ENCODE peak calls at places on chromosomes 5 and 9, in ten cellular contexts. D is AG04450; B is HepG2; S is CD8-positive, alpha-beta T cell; Y is heart left ventricle; J is astrocyte of the cerebellum; G is GM06990; K is left lung; P is IMR-90; N is mucosa of descending colon. U is an unnamed sample.

GRCh38 chr5:179486596-179487051 is 63.7 kb upstream of the RUFY1 start:
- DNase-seq in K (peak), D (peak), G (no peak), S (no peak), N (no peak), Y (no peak), P (peak), B (no peak), J (no peak), U (peak)

GRCh38 chr5:115068239-115069086 is 101.2 kb downstream of the TRIM36 start:
- DNase-seq in K (no peak), G (peak), Y (no peak), N (no peak), S (no peak), D (no peak), P (peak), B (peak), J (no peak), U (peak)

GRCh38 chr9:8799231-8800014 is 999.8 kb upstream of the DMAC1 start:
- DNase-seq in Y (no peak), G (no peak), D (no peak), B (no peak), N (no peak), P (no peak), J (no peak), K (no peak), S (no peak), U (no peak)

GRCh38 chr9:111731916-111732315 is 62.8 kb downstream of the SHOC1 start:
- DNase-seq in P (peak), B (no peak), G (no peak), J (peak), D (no peak), K (no peak), Y (no peak), N (no peak), S (no peak), U (peak)

GRCh38 chr9:121645853-121646807 is 5.3 kb upstream of the DAB2IP start:
- DNase-seq in P (no peak), N (no peak), B (no peak), Y (peak), G (no peak), J (no peak), D (no peak), S (no peak), K (peak), U (no peak)

GRCh38 chr5:35087971-35088370 is 40.2 kb upstream of the AGXT2 start:
- DNase-seq in S (no peak), P (peak), Y (no peak), K (no peak), G (no peak), J (peak), N (no peak), D (no peak), B (no peak), U (peak)

GRCh38 chr5:16378762-16379161 is 86.8 kb downstream of the ZNF622 start:
- DNase-seq in G (no peak), K (no peak), D (no peak), J (no peak), P (no peak), Y (peak), B (no peak), N (no peak), S (no peak), U (no peak)

GRCh38 chr9:119986205-119986604 is 593.8 kb downstream of the CDK5RAP2 start:
- DNase-seq in G (no peak), B (no peak), D (no peak), S (no peak), K (no peak), N (no peak), P (no peak), J (no peak), Y (no peak), U (no peak)

GRCh38 chr5:91293131-91293530 is 90.0 kb downstream of the ARRDC3 start:
- DNase-seq in N (no peak), D (no peak), S (no peak), J (peak), Y (no peak), B (no peak), G (no peak), K (no peak), P (peak), U (peak)

GRCh38 chr5:61767231-61768080 is 435.4 kb downstream of the ZSWIM6 start:
- DNase-seq in S (no peak), G (no peak), K (no peak), P (no peak), B (no peak), Y (no peak), J (no peak), D (no peak), N (no peak), U (no peak)

GRCh38 chr5:20331826-20332225 is 343.8 kb upstream of the CDH18 start:
- DNase-seq in D (no peak), Y (no peak), G (no peak), S (no peak), N (no peak), P (no peak), K (no peak), B (no peak), J (no peak), U (no peak)

GRCh38 chr5:98321356-98321755 is 452.1 kb upstream of the RGMB start:
- DNase-seq in D (no peak), G (no peak), S (no peak), K (no peak), J (no peak), N (no peak), Y (no peak), P (no peak), B (no peak), U (no peak)

GRCh38 chr9:98993570-98993945 is 49.9 kb downstream of the COL15A1 start:
- DNase-seq in G (peak), B (no peak), J (no peak), S (no peak), D (no peak), K (no peak), P (no peak), N (peak), Y (peak), U (no peak)

GRCh38 chr9:134264169-134264568 is 62.1 kb upstream of the RXRA start:
- DNase-seq in J (no peak), N (no peak), K (peak), P (no peak), B (no peak), G (no peak), S (no peak), D (no peak), Y (no peak), U (no peak)

GRCh38 chr9:36486933-36487481 is 85.7 kb upstream of the MELK start:
- DNase-seq in D (no peak), Y (peak), B (peak), G (peak), P (no peak), S (peak), J (no peak), N (peak), K (peak), U (no peak)

GRCh38 chr5:39948867-39949468 is 524.2 kb upstream of the DAB2 start:
- DNase-seq in P (peak), S (peak), J (peak), G (peak), N (peak), B (peak), Y (peak), K (no peak), D (peak), U (peak)
- TF ChIP-seq CTCF in P (peak), S (peak), J (peak), G (peak), N (no peak), B (peak), Y (peak), K (peak), D (peak), U (peak)

GRCh38 chr5:149273237-149273636 is 1.6 kb downstream of the AFAP1L1 start:
- DNase-seq in G (no peak), J (no peak), N (no peak), D (no peak), K (no peak), P (no peak), B (no peak), S (no peak), Y (no peak), U (no peak)

GRCh38 chr5:149274964-149275363 is 3.3 kb downstream of the AFAP1L1 start:
- DNase-seq in K (no peak), Y (no peak), S (no peak), N (no peak), G (no peak), P (peak), J (no peak), B (no peak), D (no peak), U (no peak)

GRCh38 chr5:149271195-149271716 is 403 bp upstream of the AFAP1L1 start:
- DNase-seq in B (peak), J (no peak), S (no peak), K (peak), P (no peak), G (no peak), N (no peak), D (no peak), Y (no peak), U (no peak)

GRCh38 chr5:149271717-149272558 is at the start of gene AFAP1L1:
- DNase-seq in B (peak), S (no peak), K (peak), J (no peak), G (no peak), P (peak), N (peak), Y (peak), D (no peak), U (peak)

GRCh38 chr5:149273950-149274349 is 2.3 kb downstream of the AFAP1L1 start:
- DNase-seq in B (peak), P (no peak), J (no peak), K (no peak), N (peak), S (no peak), D (no peak), Y (no peak), G (no peak), U (no peak)
- H3K4me3 ChIP-seq in B (no peak), P (no peak), J (no peak), K (no peak), N (no peak), S (no peak), D (no peak), Y (peak), G (no peak), U (no peak)

DNA sequence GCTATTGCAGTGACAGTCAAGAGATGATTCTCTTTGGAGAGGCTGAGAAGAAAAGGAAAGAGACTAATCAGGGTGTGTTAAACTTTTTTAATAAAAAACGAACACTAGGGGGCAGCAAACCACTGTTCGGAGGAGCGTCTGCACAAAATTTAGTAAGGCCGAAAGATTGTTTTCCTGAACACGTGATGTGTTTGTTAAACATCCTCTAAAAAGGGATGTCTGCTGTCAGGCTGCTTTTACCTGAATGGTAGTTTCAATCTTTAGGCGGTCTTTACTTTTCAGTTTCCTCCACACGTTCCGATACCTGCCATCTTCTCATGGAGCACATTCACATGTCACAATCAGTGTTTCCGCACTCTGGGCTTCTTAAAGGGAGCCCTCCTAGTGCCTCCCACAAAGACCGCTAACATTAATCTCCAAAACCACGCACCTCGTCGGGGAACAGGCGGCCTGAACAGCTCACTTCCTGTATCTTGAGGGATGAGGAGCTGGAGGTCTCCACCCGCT is 125.2 kb downstream of the GPBP1 start:
- DNase-seq in N (peak), S (no peak), Y (no peak), J (peak), B (peak), K (no peak), P (peak), G (peak), D (peak), U (peak)
- TF ChIP-seq CTCF in N (peak), S (peak), Y (peak), J (peak), B (peak), K (peak), P (peak), G (peak), D (peak), U (peak)

GRCh38 chr5:34005211-34005610 is 2.6 kb downstream of the AMACR start:
- DNase-seq in P (peak), N (no peak), G (no peak), S (no peak), J (no peak), B (no peak), K (no peak), D (no peak), Y (no peak), U (no peak)
- H3K4me3 ChIP-seq in P (no peak), N (no peak), G (no peak), S (no peak), J (no peak), B (no peak), K (no peak), D (no peak), Y (no peak), U (no peak)

GRCh38 chr9:136535070-136535469 is 10.8 kb downstream of the NOTCH1 start:
- DNase-seq in B (no peak), P (no peak), N (no peak), J (no peak), D (no peak), S (no peak), Y (no peak), G (no peak), K (no peak), U (no peak)

GRCh38 chr9:136537896-136538598 is 7.8 kb downstream of the NOTCH1 start:
- DNase-seq in S (no peak), Y (no peak), G (no peak), J (no peak), N (no peak), K (no peak), P (peak), D (no peak), B (no peak), U (no peak)

GRCh38 chr9:136537411-136537810 is 8.4 kb downstream of the NOTCH1 start:
- DNase-seq in P (no peak), S (no peak), Y (no peak), G (no peak), B (no peak), J (no peak), D (no peak), N (no peak), K (no peak), U (no peak)

GRCh38 chr9:136536051-136536720 is 9.7 kb downstream of the NOTCH1 start:
- DNase-seq in D (no peak), P (no peak), K (no peak), J (no peak), G (no peak), S (no peak), N (no peak), Y (no peak), B (no peak), U (no peak)

DNA sequence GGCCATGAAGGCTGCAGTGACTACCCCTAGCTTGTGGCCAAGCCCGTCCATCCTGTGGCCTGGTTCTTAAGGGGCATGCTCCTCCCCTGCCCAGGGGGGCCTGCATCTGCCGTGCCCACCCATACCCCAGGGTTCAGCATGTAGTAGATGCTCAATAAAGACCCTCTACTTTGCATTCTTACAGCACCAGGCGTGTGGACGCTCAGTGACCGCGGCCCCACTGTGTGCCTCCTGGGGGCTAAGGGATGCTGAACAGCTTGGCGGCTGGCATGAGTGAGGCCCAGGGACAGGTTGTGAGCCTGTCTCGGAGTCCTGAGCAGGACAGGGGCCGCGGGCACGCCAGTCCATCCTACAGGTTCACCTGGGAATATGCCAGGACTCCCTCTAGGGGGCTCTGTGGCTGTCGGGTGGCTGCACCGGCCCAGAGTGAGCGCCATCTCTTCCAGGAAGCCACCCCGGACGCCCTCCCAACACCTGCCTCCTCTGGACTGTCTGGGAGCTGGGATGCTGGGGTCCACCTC is 9.1 kb downstream of the NOTCH1 start:
- DNase-seq in G (no peak), K (no peak), S (no peak), D (no peak), J (no peak), N (no peak), Y (no peak), B (no peak), P (no peak), U (no peak)
- TF ChIP-seq CTCF in G (peak), K (no peak), S (no peak), D (no peak), J (no peak), N (no peak), Y (no peak), B (no peak), P (no peak), U (peak)

U was measured in choroid plexus epithelial cell.